ENCODE peak calls at places on chromosomes 5 and 9, in nine cellular contexts. One of them, this sample, is unnamed.

GRCh38 chr5:84383816-84384603 is 670 bp downstream of the EDIL3 start:
- DNase-seq in A549: peak; percentile 7
- DNase-seq in heart left ventricle: peak; percentile 19
- DNase-seq in ovary: peak; percentile 23
- DNase-seq in left ventricle myocardium inferior: no peak
- DNase-seq in pancreas: peak; percentile 60
- DNase-seq in colonic mucosa: peak; percentile 55
- DNase-seq in transverse colon: peak; percentile 51
- DNase-seq in uterus: peak; percentile 28
- DNase-seq in this sample: peak; percentile 60

GRCh38 chr9:114884787-114885452 is 45.5 kb downstream of the TNFSF8 start:
- DNase-seq in A549: peak; percentile 92
- DNase-seq in heart left ventricle: no peak
- DNase-seq in ovary: no peak
- DNase-seq in left ventricle myocardium inferior: no peak
- DNase-seq in pancreas: no peak
- DNase-seq in colonic mucosa: peak; percentile 86
- DNase-seq in transverse colon: peak; percentile 80
- DNase-seq in uterus: no peak
- DNase-seq in this sample: no peak

GRCh38 chr5:174425271-174425963 is 299.0 kb upstream of the MSX2 start:
- DNase-seq in A549: no peak
- DNase-seq in heart left ventricle: no peak
- DNase-seq in ovary: no peak
- DNase-seq in left ventricle myocardium inferior: no peak
- DNase-seq in pancreas: no peak
- DNase-seq in colonic mucosa: no peak
- DNase-seq in transverse colon: no peak
- DNase-seq in uterus: no peak
- DNase-seq in this sample: no peak

GRCh38 chr9:2241461-2241874 is 226.3 kb downstream of the SMARCA2 start:
- DNase-seq in A549: peak; percentile 78
- DNase-seq in heart left ventricle: peak; percentile 23
- DNase-seq in ovary: peak; percentile 56
- DNase-seq in left ventricle myocardium inferior: peak; percentile 30
- DNase-seq in pancreas: peak; percentile 59
- DNase-seq in colonic mucosa: peak; percentile 22
- DNase-seq in transverse colon: no peak
- DNase-seq in uterus: peak; percentile 61
- DNase-seq in this sample: peak; percentile 79

GRCh38 chr9:87898151-87898550 is 15.5 kb downstream of the SPATA31E1 start:
- DNase-seq in A549: no peak
- DNase-seq in heart left ventricle: no peak
- DNase-seq in ovary: no peak
- DNase-seq in left ventricle myocardium inferior: no peak
- DNase-seq in pancreas: no peak
- DNase-seq in colonic mucosa: no peak
- DNase-seq in transverse colon: no peak
- DNase-seq in uterus: no peak
- DNase-seq in this sample: no peak

GRCh38 chr9:87285183-87285582 is 212.5 kb upstream of the DAPK1 start:
- DNase-seq in A549: no peak
- DNase-seq in heart left ventricle: no peak
- DNase-seq in ovary: no peak
- DNase-seq in left ventricle myocardium inferior: no peak
- DNase-seq in pancreas: no peak
- DNase-seq in colonic mucosa: no peak
- DNase-seq in transverse colon: no peak
- DNase-seq in uterus: no peak
- DNase-seq in this sample: no peak

GRCh38 chr5:107224272-107224671 is 446.5 kb downstream of the EFNA5 start:
- DNase-seq in A549: no peak
- DNase-seq in heart left ventricle: no peak
- DNase-seq in ovary: no peak
- DNase-seq in left ventricle myocardium inferior: no peak
- DNase-seq in pancreas: no peak
- DNase-seq in colonic mucosa: no peak
- DNase-seq in transverse colon: no peak
- DNase-seq in uterus: no peak
- DNase-seq in this sample: no peak

GRCh38 chr9:131418143-131419028 is 24.5 kb downstream of the PRRC2B start:
- DNase-seq in A549: no peak
- DNase-seq in heart left ventricle: no peak
- DNase-seq in ovary: no peak
- DNase-seq in left ventricle myocardium inferior: peak; percentile 39
- DNase-seq in pancreas: peak; percentile 71
- DNase-seq in colonic mucosa: peak; percentile 33
- DNase-seq in transverse colon: peak; percentile 35
- DNase-seq in uterus: no peak
- DNase-seq in this sample: no peak

GRCh38 chr9:70696694-70697335 is 282.4 kb upstream of the KLF9 start:
- DNase-seq in A549: no peak
- DNase-seq in heart left ventricle: no peak
- DNase-seq in ovary: no peak
- DNase-seq in left ventricle myocardium inferior: no peak
- DNase-seq in pancreas: no peak
- DNase-seq in colonic mucosa: no peak
- DNase-seq in transverse colon: no peak
- DNase-seq in uterus: no peak
- DNase-seq in this sample: no peak

GRCh38 chr9:29214162-29214520 is 1640.9 kb upstream of the C9orf72 start:
- DNase-seq in A549: peak; percentile 66
- DNase-seq in heart left ventricle: no peak
- DNase-seq in ovary: no peak
- DNase-seq in left ventricle myocardium inferior: no peak
- DNase-seq in pancreas: no peak
- DNase-seq in colonic mucosa: no peak
- DNase-seq in transverse colon: no peak
- DNase-seq in uterus: peak; percentile 28
- DNase-seq in this sample: no peak

GRCh38 chr9:3888496-3888858 is 362.7 kb upstream of the RFX3 start:
- DNase-seq in A549: no peak
- DNase-seq in heart left ventricle: no peak
- DNase-seq in ovary: no peak
- DNase-seq in left ventricle myocardium inferior: no peak
- DNase-seq in pancreas: no peak
- DNase-seq in colonic mucosa: no peak
- DNase-seq in transverse colon: no peak
- DNase-seq in uterus: no peak
- DNase-seq in this sample: no peak

GRCh38 chr5:120615967-120616645 is 152.0 kb downstream of the PRR16 start:
- DNase-seq in A549: peak; percentile 11
- DNase-seq in heart left ventricle: no peak
- DNase-seq in ovary: no peak
- DNase-seq in left ventricle myocardium inferior: no peak
- DNase-seq in pancreas: no peak
- DNase-seq in colonic mucosa: no peak
- DNase-seq in transverse colon: no peak
- DNase-seq in uterus: no peak
- DNase-seq in this sample: no peak

GRCh38 chr9:120929392-120929791 is 2.8 kb upstream of the TRAF1 start:
- DNase-seq in A549: no peak
- DNase-seq in heart left ventricle: no peak
- DNase-seq in ovary: no peak
- DNase-seq in left ventricle myocardium inferior: no peak
- DNase-seq in pancreas: no peak
- DNase-seq in colonic mucosa: no peak
- DNase-seq in transverse colon: no peak
- DNase-seq in uterus: no peak
- DNase-seq in this sample: no peak

GRCh38 chr5:106959447-106959846 is 711.3 kb downstream of the EFNA5 start:
- DNase-seq in A549: no peak
- DNase-seq in heart left ventricle: no peak
- DNase-seq in ovary: no peak
- DNase-seq in left ventricle myocardium inferior: no peak
- DNase-seq in pancreas: no peak
- DNase-seq in colonic mucosa: peak; percentile 25
- DNase-seq in transverse colon: peak; percentile 16
- DNase-seq in uterus: no peak
- DNase-seq in this sample: no peak

GRCh38 chr5:176381979-176382378 is 6.4 kb downstream of the NOP16 start:
- DNase-seq in A549: no peak
- DNase-seq in heart left ventricle: no peak
- DNase-seq in ovary: no peak
- DNase-seq in left ventricle myocardium inferior: no peak
- DNase-seq in pancreas: peak; percentile 14
- DNase-seq in colonic mucosa: no peak
- DNase-seq in transverse colon: no peak
- DNase-seq in uterus: peak; percentile 5
- DNase-seq in this sample: peak; percentile 30

GRCh38 chr9:134399435-134400056 is 73.3 kb downstream of the RXRA start:
- DNase-seq in A549: peak; percentile 76
- DNase-seq in heart left ventricle: no peak
- DNase-seq in ovary: no peak
- DNase-seq in left ventricle myocardium inferior: no peak
- DNase-seq in pancreas: no peak
- DNase-seq in colonic mucosa: no peak
- DNase-seq in transverse colon: no peak
- DNase-seq in uterus: no peak
- DNase-seq in this sample: no peak

DNA sequence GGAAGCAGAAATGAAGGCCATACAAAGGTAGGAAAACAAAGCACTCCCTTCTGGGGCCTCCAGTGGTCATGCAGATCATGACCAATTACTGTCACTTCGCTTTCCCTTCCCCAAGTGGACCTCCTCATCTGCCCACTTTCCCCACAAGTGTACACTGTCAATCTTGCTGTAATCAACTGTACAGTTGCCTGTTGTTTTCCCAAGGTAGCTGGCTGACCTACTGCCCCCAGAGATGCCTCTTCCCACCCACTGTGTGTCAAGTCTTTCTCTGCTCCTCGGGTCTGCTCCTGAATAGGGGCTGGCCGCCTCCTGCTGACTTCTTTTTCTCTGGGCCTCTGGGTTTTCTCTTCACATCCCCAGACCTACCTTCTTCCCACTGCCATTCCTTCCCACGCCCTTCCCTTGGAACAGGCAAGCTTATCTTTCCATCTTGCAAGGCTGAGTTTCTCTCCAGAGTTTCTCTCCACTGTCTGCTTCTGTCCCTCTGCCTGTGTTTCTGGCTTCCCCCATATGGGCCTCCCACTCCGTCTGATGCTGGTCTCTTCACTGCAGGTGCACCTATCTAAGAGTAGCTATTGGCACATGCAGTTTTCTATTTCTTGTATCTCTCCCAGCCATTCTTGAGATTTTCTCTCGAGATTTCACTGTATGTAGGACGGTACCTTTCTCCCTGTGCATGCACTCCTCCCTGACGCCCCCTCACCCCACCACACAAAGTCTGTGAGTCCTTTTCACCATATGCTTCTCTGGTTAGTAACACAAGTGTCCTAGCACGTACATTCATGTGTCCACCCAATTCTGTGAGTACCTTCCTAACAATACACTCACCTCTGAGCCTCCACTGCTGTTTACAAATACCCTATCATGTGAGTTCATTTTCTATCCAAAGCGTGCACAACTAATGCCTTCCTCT is 2.3 kb downstream of the ELL2 start:
- DNase-seq in A549: no peak
- DNase-seq in heart left ventricle: no peak
- DNase-seq in ovary: no peak
- DNase-seq in left ventricle myocardium inferior: no peak
- DNase-seq in pancreas: no peak
- DNase-seq in colonic mucosa: no peak
- DNase-seq in transverse colon: peak; percentile 21
- DNase-seq in uterus: no peak
- DNase-seq in this sample: no peak
- H3K27ac ChIP-seq in A549: no peak overlapping the region
- H3K27ac ChIP-seq in heart left ventricle: no peak overlapping the region
- H3K27ac ChIP-seq in ovary: no peak overlapping the region
- H3K27ac ChIP-seq in left ventricle myocardium inferior: peak overlapping the region; percentile 99
- H3K27ac ChIP-seq in pancreas: peak overlapping the region; percentile 99
- H3K27ac ChIP-seq in colonic mucosa: no peak overlapping the region
- H3K27ac ChIP-seq in transverse colon: peak overlapping the region; percentile 99
- H3K27ac ChIP-seq in uterus: no peak overlapping the region
- H3K27ac ChIP-seq in this sample: no peak overlapping the region

DNA sequence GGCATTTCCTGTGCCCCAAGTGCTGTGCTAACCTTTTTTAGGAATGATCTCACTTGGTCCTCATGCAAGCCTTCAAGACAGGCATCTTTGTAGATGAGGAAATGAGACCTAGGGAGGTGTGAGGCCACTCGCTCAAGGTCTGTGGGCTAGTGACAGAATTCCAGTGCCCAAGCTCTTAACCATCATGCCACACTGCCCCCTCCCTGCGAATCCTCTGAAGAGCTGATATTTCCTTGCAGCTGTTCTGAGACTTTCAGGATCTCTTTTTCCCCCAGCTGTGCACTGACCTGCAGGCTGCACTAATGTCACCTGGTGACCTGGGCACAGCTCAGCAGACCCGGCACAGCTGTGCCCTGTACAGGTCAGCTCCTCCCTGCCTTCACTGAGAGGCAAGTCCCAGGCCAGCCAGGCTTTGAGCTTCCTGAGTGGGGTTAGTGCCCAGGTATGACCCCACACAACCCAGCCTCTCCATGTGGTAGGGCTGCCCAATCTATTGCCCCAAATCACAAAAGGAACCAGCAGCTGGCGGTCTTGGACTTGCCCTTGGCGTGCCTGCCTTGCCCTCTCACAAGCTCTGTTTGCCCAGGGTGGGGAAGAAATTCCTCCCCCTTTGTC is 32.7 kb downstream of the MORN5 start:
- DNase-seq in A549: peak; percentile 35
- DNase-seq in heart left ventricle: no peak
- DNase-seq in ovary: no peak
- DNase-seq in left ventricle myocardium inferior: no peak
- DNase-seq in pancreas: no peak
- DNase-seq in colonic mucosa: no peak
- DNase-seq in transverse colon: no peak
- DNase-seq in uterus: no peak
- DNase-seq in this sample: peak; percentile 55
- TF ChIP-seq CTCF in A549: no peak
- TF ChIP-seq CTCF in heart left ventricle: no peak
- TF ChIP-seq CTCF in ovary: no peak
- TF ChIP-seq CTCF in left ventricle myocardium inferior: no peak
- TF ChIP-seq CTCF in pancreas: no peak
- TF ChIP-seq CTCF in colonic mucosa: no peak
- TF ChIP-seq CTCF in transverse colon: no peak
- TF ChIP-seq CTCF in uterus: no peak
- TF ChIP-seq CTCF in this sample: no peak

GRCh38 chr5:131999471-131999931 is 12.0 kb downstream of the ACSL6 start:
- DNase-seq in A549: no peak
- DNase-seq in heart left ventricle: no peak
- DNase-seq in ovary: no peak
- DNase-seq in left ventricle myocardium inferior: no peak
- DNase-seq in pancreas: peak; percentile 41
- DNase-seq in colonic mucosa: no peak
- DNase-seq in transverse colon: no peak
- DNase-seq in uterus: no peak
- DNase-seq in this sample: peak; percentile 65
- H3K4me1 ChIP-seq in A549: no peaks in the 10 kb centered on the region
- H3K4me1 ChIP-seq in heart left ventricle: peaks cover 14% of the 10 kb centered on the region
- H3K4me1 ChIP-seq in ovary: no peaks in the 10 kb centered on the region
- H3K4me1 ChIP-seq in left ventricle myocardium inferior: peaks cover 26% of the 10 kb centered on the region
- H3K4me1 ChIP-seq in pancreas: peaks cover 13% of the 10 kb centered on the region
- H3K4me1 ChIP-seq in colonic mucosa: no peaks in the 10 kb centered on the region
- H3K4me1 ChIP-seq in transverse colon: no peaks in the 10 kb centered on the region
- H3K4me1 ChIP-seq in uterus: no peaks in the 10 kb centered on the region
- H3K4me1 ChIP-seq in this sample: peaks cover 25% of the 10 kb centered on the region

DNA sequence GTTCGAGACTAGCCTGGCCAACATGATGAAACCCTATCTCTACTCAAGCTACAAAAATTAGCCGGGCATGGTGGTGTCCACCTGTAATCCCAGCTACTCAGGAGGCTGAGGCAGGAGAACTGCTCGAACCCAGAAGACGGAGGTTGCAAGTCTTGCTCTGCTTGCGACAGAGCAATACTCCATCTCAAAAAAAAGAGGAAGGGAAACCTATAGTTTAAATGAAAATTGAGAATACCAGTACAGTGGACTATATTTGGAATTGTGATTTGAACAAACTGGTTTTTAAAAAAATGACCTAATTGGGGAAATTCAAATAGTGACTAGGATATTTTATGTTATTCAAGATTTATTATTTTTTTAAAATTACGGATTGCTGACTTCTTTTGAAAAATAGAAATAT is 33.2 kb downstream of the DIAPH1 start:
- DNase-seq in A549: no peak
- DNase-seq in heart left ventricle: no peak
- DNase-seq in ovary: no peak
- DNase-seq in left ventricle myocardium inferior: no peak
- DNase-seq in pancreas: no peak
- DNase-seq in colonic mucosa: no peak
- DNase-seq in transverse colon: no peak
- DNase-seq in uterus: no peak
- DNase-seq in this sample: no peak
- H3K27ac ChIP-seq in A549: no peak overlapping the region
- H3K27ac ChIP-seq in heart left ventricle: no peak overlapping the region
- H3K27ac ChIP-seq in ovary: no peak overlapping the region
- H3K27ac ChIP-seq in left ventricle myocardium inferior: no peak overlapping the region
- H3K27ac ChIP-seq in pancreas: no peak overlapping the region
- H3K27ac ChIP-seq in colonic mucosa: no peak overlapping the region
- H3K27ac ChIP-seq in transverse colon: no peak overlapping the region
- H3K27ac ChIP-seq in uterus: no peak overlapping the region
- H3K27ac ChIP-seq in this sample: no peak overlapping the region

This sample was measured in spleen.